ENCODE peak calls at places on chromosomes 16 and 17, in five cellular contexts. V is testis, W is PC-9, K is GM12878, I is mucosa of descending colon. C is an unnamed sample. For H3K9me3, the result is how much of the 10 kb centered on the place peaks cover.

GRCh38 chr17:73126716-73127473 is 34.4 kb upstream of the SLC39A11 start:
- DNase-seq in V (no peak), W (no peak), K (no peak), I (no peak), C (no peak)

GRCh38 chr16:75203106-75203505 is 3.9 kb downstream of the CTRB2 start:
- DNase-seq in V (no peak), W (no peak), K (no peak), I (no peak), C (no peak)

GRCh38 chr17:75876938-75877751 is 1.2 kb downstream of the TRIM47 start:
- DNase-seq in V (peak), W (peak), K (no peak), I (peak), C (no peak)

GRCh38 chr17:61409301-61410099 is 9.9 kb downstream of the TBX2 start:
- DNase-seq in V (peak), W (no peak), K (no peak), I (peak), C (no peak)

GRCh38 chr16:73062640-73063283 is 14.8 kb upstream of the ZFHX3 start:
- DNase-seq in V (no peak), W (no peak), K (no peak), I (no peak), C (no peak)

GRCh38 chr16:27640277-27640600 is 90.3 kb downstream of the KATNIP start:
- DNase-seq in V (no peak), W (no peak), K (no peak), I (no peak), C (no peak)

GRCh38 chr16:66359811-66360608 is 6.5 kb upstream of the CDH5 start:
- DNase-seq in V (no peak), W (no peak), K (no peak), I (no peak), C (no peak)

GRCh38 chr17:9875441-9875840 is 29.6 kb downstream of the RCVRN start:
- DNase-seq in V (no peak), W (peak), K (no peak), I (no peak), C (no peak)

GRCh38 chr16:71352466-71352865 is 6.1 kb upstream of the CALB2 start:
- DNase-seq in V (no peak), W (no peak), K (no peak), I (no peak), C (no peak)

GRCh38 chr17:3893003-3893719 is at the start of gene CAMKK1:
- DNase-seq in V (peak), W (peak), K (no peak), I (peak), C (no peak)

GRCh38 chr16:10618710-10619209 is 38.4 kb upstream of the EMP2 start:
- DNase-seq in V (no peak), W (no peak), K (no peak), I (no peak), C (no peak)

GRCh38 chr16:55532227-55532626 is 23.4 kb downstream of the LPCAT2 start:
- DNase-seq in V (no peak), W (no peak), K (no peak), I (no peak), C (no peak)

GRCh38 chr17:27660436-27660835 is 29.4 kb downstream of the LGALS9 start:
- DNase-seq in V (no peak), W (no peak), K (no peak), I (no peak), C (no peak)

GRCh38 chr17:51491416-51491815 is 231.1 kb downstream of the UTP18 start:
- DNase-seq in V (no peak), W (no peak), K (no peak), I (no peak), C (no peak)

GRCh38 chr16:49311823-49312222 is 30.2 kb upstream of the CBLN1 start:
- DNase-seq in V (no peak), W (no peak), K (no peak), I (no peak), C (no peak)

GRCh38 chr16:66580605-66581209 is 1.4 kb downstream of the CMTM2 start:
- DNase-seq in V (no peak), W (peak), K (no peak), I (no peak), C (no peak)

GRCh38 chr16:79393564-79393963 is 207.0 kb downstream of the MAF start:
- DNase-seq in V (no peak), W (no peak), K (no peak), I (no peak), C (no peak)

GRCh38 chr17:82553210-82553930 is 33.8 kb downstream of the FOXK2 start:
- DNase-seq in V (peak), W (no peak), K (no peak), I (no peak), C (no peak)

GRCh38 chr17:55717898-55718735 is 4.5 kb downstream of the TMEM100 start:
- DNase-seq in V (peak), W (peak), K (no peak), I (no peak), C (no peak)

GRCh38 chr16:31476305-31477219 is 4.6 kb downstream of the TGFB1I1 start:
- DNase-seq in V (peak), W (peak), K (no peak), I (peak), C (no peak)

GRCh38 chr16:79519448-79519847 is 81.1 kb downstream of the MAF start:
- DNase-seq in V (peak), W (no peak), K (no peak), I (peak), C (no peak)

GRCh38 chr17:41464682-41465081 is 2.5 kb downstream of the KRT32 start:
- DNase-seq in V (peak), W (peak), K (no peak), I (no peak), C (peak)

GRCh38 chr16:5649762-5650445 is 552.3 kb upstream of the EEF2KMT start:
- DNase-seq in V (no peak), W (no peak), K (no peak), I (no peak), C (no peak)

GRCh38 chr16:14486520-14487303 is 143.3 kb downstream of the PARN start:
- DNase-seq in V (peak), W (peak), K (no peak), I (no peak), C (no peak)

GRCh38 chr17:1611715-1612114 is 16.9 kb downstream of the SLC43A2 start:
- DNase-seq in V (no peak), W (no peak), K (no peak), I (no peak), C (no peak)

GRCh38 chr17:8753976-8754440 is 4.3 kb downstream of the SPDYE4 start:
- DNase-seq in V (no peak), W (no peak), K (no peak), I (no peak), C (peak)

GRCh38 chr16:68564367-68564985 is 25.4 kb downstream of the ZFP90 start:
- DNase-seq in V (no peak), W (no peak), K (no peak), I (no peak), C (no peak)
- H3K9me3 ChIP-seq in V (under half), W (half or more), K (half or more), I (half or more), C (half or more)

DNA sequence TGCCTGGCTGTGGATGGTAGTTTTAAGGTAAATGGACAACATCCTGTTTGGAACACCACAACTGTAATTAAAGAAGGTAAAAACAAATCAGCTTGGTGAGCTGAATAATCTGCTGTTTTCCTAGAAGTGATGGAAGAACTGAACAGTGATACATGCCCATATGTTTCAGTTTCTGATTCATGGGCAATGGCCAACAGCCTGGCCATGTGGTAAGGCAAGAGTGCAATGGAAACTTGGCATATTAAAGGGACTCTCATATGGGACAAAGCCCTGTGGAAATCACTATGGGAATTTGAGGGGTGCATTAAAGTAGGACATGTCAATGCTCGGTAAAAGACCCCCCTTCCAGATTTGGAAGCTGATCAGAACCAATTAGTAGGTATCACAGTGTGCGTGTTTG is 37.8 kb downstream of the IKZF3 start:
- DNase-seq in V (no peak), W (no peak), K (no peak), I (no peak), C (no peak)
- H3K9me3 ChIP-seq in V (under half), W (under half), K (half or more), I (under half), C (under half)

GRCh38 chr17:21772321-21772720 is 80.0 kb downstream of the KCNJ18 start:
- DNase-seq in V (no peak), W (no peak), K (no peak), I (no peak), C (no peak)
- H3K9me3 ChIP-seq in V (under half), W (under half), K (under half), I (under half), C (under half)

GRCh38 chr16:46404028-46404427 is 217.2 kb downstream of the SHCBP1 start:
- DNase-seq in V (no peak), W (no peak), K (no peak), I (no peak), C (no peak)
- H3K9me3 ChIP-seq in V (under half), W (under half), K (under half), I (under half), C (under half)